ENCODE peak calls at places on chromosomes 3 and 15, in seven cellular contexts. L is NCI-H460; K is stimulated activated CD4-positive, alpha-beta T cell treated with anti-CD3 and anti-CD28 coated beads, Interleukin-4, amount 100 ng/mL, for 24 hours; R is GDM1; A is activated gamma-delta T cell treated with anti-CD3 and anti-CD28 coated beads, Interleukin-2, amount 50 U/mL, for 16 hours; H is DMS 273 treated with DMSO at 0.1 percent for 48 hours; P is amygdala. F is an unnamed sample.

GRCh38 chr3:173584834-173585831 is 187.6 kb downstream of the NLGN1 start:
- DNase-seq in L (peak; percentile 2), K (no peak), R (no peak), A (no peak), H (peak; percentile 34), P (no peak), F (peak; percentile 38)

GRCh38 chr3:160038862-160039562 is 50.4 kb downstream of the IL12A start:
- DNase-seq in L (no peak), K (no peak), R (no peak), A (no peak), H (no peak), P (no peak), F (peak; percentile 21)

GRCh38 chr3:51311055-51311454 is 74.0 kb upstream of the MANF start:
- DNase-seq in L (peak; percentile 23), K (no peak), R (no peak), A (no peak), H (no peak), P (no peak), F (no peak)

GRCh38 chr3:11995061-11995460 is 9.1 kb upstream of the SYN2 start:
- DNase-seq in L (no peak), K (no peak), R (no peak), A (no peak), H (peak; percentile 68), P (no peak), F (no peak)

GRCh38 chr3:174156200-174156599 is 702.9 kb upstream of the NAALADL2 start:
- DNase-seq in L (no peak), K (no peak), R (no peak), A (no peak), H (no peak), P (no peak), F (no peak)

GRCh38 chr15:101029971-101030661 is 111.0 kb downstream of the LRRK1 start:
- DNase-seq in L (no peak), K (no peak), R (no peak), A (no peak), H (no peak), P (no peak), F (peak; percentile 11)

GRCh38 chr15:48590704-48591103 is 54.8 kb downstream of the FBN1 start:
- DNase-seq in L (no peak), K (no peak), R (no peak), A (no peak), H (no peak), P (no peak), F (no peak)

GRCh38 chr15:28943611-28944230 is 57.9 kb downstream of the APBA2 start:
- DNase-seq in L (no peak), K (peak; percentile 1), R (no peak), A (no peak), H (no peak), P (no peak), F (peak; percentile 8)

GRCh38 chr3:169552533-169552932 is 111.0 kb downstream of the MECOM start:
- DNase-seq in L (no peak), K (no peak), R (no peak), A (no peak), H (no peak), P (no peak), F (no peak)